ENCODE peak calls at places on chromosomes 4 and X, in seven cellular contexts. S, U, V, B, W, N and I are unnamed samples. For H3K27me3 and H3K4me1, the result is how much of the 10 kb centered on the place peaks cover.

GRCh38 chr4:4564522-4564921 is 22.7 kb upstream of the STX18 start:
- DNase-seq in S (no peak), U (no peak), V (no peak), B (no peak), W (no peak), N (no peak), I (no peak)

GRCh38 chr4:154686838-154687237 is 57.0 kb upstream of the LRAT start:
- DNase-seq in S (no peak), U (no peak), V (no peak), B (no peak), W (no peak), N (peak), I (no peak)

GRCh38 chr4:52946811-52947210 is 84.7 kb downstream of the RASL11B start:
- DNase-seq in S (no peak), U (no peak), V (no peak), B (no peak), W (no peak), N (no peak), I (no peak)

GRCh38 chr4:76953956-76954355 is 4.4 kb downstream of the SEPTIN11 start:
- DNase-seq in S (no peak), U (no peak), V (no peak), B (no peak), W (no peak), N (no peak), I (no peak)

GRCh38 chrX:285076-285677 is 4.0 kb downstream of the PLCXD1 start:
- DNase-seq in S (no peak), U (no peak), V (no peak), B (peak), W (no peak), N (no peak), I (no peak)

GRCh38 chr4:53132117-53132889 is 233.6 kb downstream of the SCFD2 start:
- DNase-seq in S (no peak), U (no peak), V (no peak), B (no peak), W (no peak), N (no peak), I (no peak)

GRCh38 chrX:136162827-136163427 is 15.6 kb downstream of the FHL1 start:
- DNase-seq in S (peak), U (no peak), V (peak), B (no peak), W (peak), N (peak), I (no peak)

GRCh38 chr4:76260571-76260970 is 9.1 kb downstream of the FAM47E start:
- DNase-seq in S (no peak), U (no peak), V (no peak), B (no peak), W (no peak), N (no peak), I (no peak)

GRCh38 chrX:110442631-110443030 is 84.0 kb downstream of the RTL9 start:
- DNase-seq in S (no peak), U (peak), V (peak), B (no peak), W (no peak), N (peak), I (no peak)

GRCh38 chrX:84469226-84469625 is 33.0 kb downstream of the HDX start:
- DNase-seq in S (no peak), U (no peak), V (no peak), B (no peak), W (no peak), N (no peak), I (no peak)

GRCh38 chr4:161486454-161486853 is 677.3 kb downstream of the FSTL5 start:
- DNase-seq in S (no peak), U (no peak), V (no peak), B (no peak), W (no peak), N (peak), I (no peak)

GRCh38 chr4:69025191-69025998 is 70.9 kb upstream of the UGT2B7 start:
- DNase-seq in S (no peak), U (peak), V (peak), B (peak), W (peak), N (peak), I (peak)

GRCh38 chr4:185357733-185358440 is 37.8 kb downstream of the LRP2BP start:
- DNase-seq in S (no peak), U (no peak), V (no peak), B (no peak), W (no peak), N (no peak), I (no peak)

GRCh38 chr4:183821090-183821853 is 83.8 kb upstream of the STOX2 start:
- DNase-seq in S (no peak), U (no peak), V (no peak), B (no peak), W (no peak), N (no peak), I (no peak)

GRCh38 chr4:124278477-124278876 is 434.1 kb downstream of the ANKRD50 start:
- DNase-seq in S (no peak), U (no peak), V (no peak), B (no peak), W (no peak), N (no peak), I (no peak)

GRCh38 chr4:139655116-139655515 is 10.5 kb upstream of the MGST2 start:
- DNase-seq in S (no peak), U (no peak), V (no peak), B (no peak), W (no peak), N (peak), I (no peak)

GRCh38 chrX:133120406-133120805 is 23.5 kb upstream of the USP26 start:
- DNase-seq in S (no peak), U (no peak), V (no peak), B (no peak), W (no peak), N (no peak), I (no peak)

GRCh38 chr4:13481569-13481968 is 2.6 kb downstream of the RAB28 start:
- DNase-seq in S (no peak), U (no peak), V (no peak), B (no peak), W (no peak), N (peak), I (no peak)

GRCh38 chr4:141711211-141711610 is 74.8 kb downstream of the IL15 start:
- DNase-seq in S (no peak), U (no peak), V (no peak), B (no peak), W (no peak), N (peak), I (no peak)

GRCh38 chr4:2084316-2084715 is 25.2 kb downstream of the NAT8L start:
- DNase-seq in S (no peak), U (no peak), V (peak), B (peak), W (no peak), N (no peak), I (no peak)

GRCh38 chrX:129655547-129656248 is 942 bp upstream of the APLN start:
- DNase-seq in S (no peak), U (no peak), V (peak), B (no peak), W (no peak), N (peak), I (no peak)

GRCh38 chr4:183798249-183798920 is 106.7 kb upstream of the STOX2 start:
- DNase-seq in S (no peak), U (no peak), V (peak), B (no peak), W (no peak), N (no peak), I (no peak)

GRCh38 chr4:75494563-75494962 is 19.6 kb downstream of the RCHY1 start:
- DNase-seq in S (no peak), U (no peak), V (no peak), B (no peak), W (no peak), N (no peak), I (no peak)

GRCh38 chr4:80035336-80035735 is 37.7 kb downstream of the ANTXR2 start:
- DNase-seq in S (no peak), U (no peak), V (no peak), B (no peak), W (no peak), N (no peak), I (no peak)

DNA sequence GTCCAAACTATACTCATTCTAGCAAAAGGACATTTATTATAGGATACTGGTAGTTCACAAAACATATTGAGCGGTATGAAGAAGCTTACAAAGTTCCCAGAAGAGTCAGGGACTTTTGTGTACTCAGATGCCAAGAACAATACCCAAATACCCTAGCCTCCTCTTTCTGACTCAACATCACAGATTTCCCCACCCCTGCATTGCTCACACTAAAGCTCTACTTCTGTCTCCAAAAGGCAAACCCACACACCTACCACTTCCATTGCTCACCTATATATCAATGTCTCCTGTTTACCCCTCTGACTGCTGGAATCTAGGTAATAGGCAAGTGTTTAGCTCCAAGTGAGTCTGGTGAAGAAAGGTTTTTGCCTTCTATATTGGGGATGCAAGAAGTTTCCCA is 100.7 kb upstream of the HCCS start:
- DNase-seq in S (no peak), U (no peak), V (no peak), B (no peak), W (no peak), N (no peak), I (no peak)
- H3K27me3 ChIP-seq in S (under half), U (under half), V (under half), B (under half), W (under half), N (under half), I (under half)

GRCh38 chr4:1043658-1044468 is 32.4 kb downstream of the FGFRL1 start:
- DNase-seq in S (peak), U (peak), V (peak), B (peak), W (peak), N (peak), I (no peak)
- H3K4me1 ChIP-seq in S (under half), U (under half), V (under half), B (under half), W (half or more), N (under half), I (under half)

GRCh38 chrX:107748490-107748889 is 27.1 kb downstream of the TSC22D3 start:
- DNase-seq in S (no peak), U (no peak), V (no peak), B (no peak), W (no peak), N (no peak), I (no peak)
- H3K27me3 ChIP-seq in S (under half), U (under half), V (half or more), B (under half), W (under half), N (under half), I (under half)

DNA sequence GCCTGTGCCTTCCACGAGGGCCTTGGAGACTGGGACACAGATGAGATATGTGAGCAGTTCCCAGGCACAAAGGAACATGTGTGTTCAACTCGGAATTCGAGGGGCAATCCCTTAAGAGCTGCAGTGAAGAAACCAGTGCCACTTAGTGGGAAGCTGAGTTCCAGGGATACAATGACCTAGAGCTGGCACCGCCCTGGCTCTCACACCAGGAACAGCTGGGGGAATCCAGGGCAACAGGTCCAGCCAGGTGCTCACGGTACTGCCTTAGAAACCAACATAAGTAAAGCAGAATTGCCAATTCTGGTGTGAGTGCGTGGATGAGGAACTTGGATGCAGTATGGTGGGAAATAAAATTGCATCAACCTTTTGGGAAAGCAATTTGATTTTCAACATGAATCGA is 122.9 kb downstream of the AFAP1 start:
- DNase-seq in S (no peak), U (no peak), V (no peak), B (no peak), W (no peak), N (no peak), I (no peak)
- H3K4me1 ChIP-seq in S (under half), U (under half), V (under half), B (under half), W (under half), N (under half), I (under half)

GRCh38 chrX:120819126-120819525 is 56.5 kb downstream of the CT47B1 start:
- DNase-seq in S (no peak), U (no peak), V (no peak), B (no peak), W (no peak), N (no peak), I (no peak)

DNA sequence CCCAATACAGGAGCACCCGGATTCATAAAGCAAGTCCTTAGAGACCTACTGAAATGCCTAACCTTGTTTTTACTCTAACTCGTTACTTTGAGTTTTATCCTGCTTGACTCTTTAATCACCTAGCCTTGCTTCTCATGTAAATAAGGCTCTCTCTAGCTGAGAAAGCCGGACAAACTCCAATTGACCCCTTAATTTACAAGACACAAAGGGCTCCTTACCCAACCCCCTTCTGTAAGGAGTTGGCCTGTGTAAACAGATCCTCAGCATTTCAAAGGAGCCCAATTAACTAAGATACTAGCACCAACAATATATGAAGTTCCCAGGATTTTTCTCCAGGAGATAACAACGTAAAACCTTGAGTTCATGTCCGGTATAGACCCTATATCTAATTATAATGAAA is 61.7 kb downstream of the CT47B1 start:
- DNase-seq in S (no peak), U (no peak), V (peak), B (no peak), W (no peak), N (no peak), I (no peak)
- H3K27me3 ChIP-seq in S (under half), U (under half), V (under half), B (under half), W (under half), N (under half), I (under half)

GRCh38 chr4:10105421-10105820 is 11.2 kb downstream of the WDR1 start:
- DNase-seq in S (no peak), U (no peak), V (no peak), B (no peak), W (no peak), N (no peak), I (no peak)
- H3K4me1 ChIP-seq in S (half or more), U (under half), V (under half), B (half or more), W (under half), N (under half), I (under half)

DNA sequence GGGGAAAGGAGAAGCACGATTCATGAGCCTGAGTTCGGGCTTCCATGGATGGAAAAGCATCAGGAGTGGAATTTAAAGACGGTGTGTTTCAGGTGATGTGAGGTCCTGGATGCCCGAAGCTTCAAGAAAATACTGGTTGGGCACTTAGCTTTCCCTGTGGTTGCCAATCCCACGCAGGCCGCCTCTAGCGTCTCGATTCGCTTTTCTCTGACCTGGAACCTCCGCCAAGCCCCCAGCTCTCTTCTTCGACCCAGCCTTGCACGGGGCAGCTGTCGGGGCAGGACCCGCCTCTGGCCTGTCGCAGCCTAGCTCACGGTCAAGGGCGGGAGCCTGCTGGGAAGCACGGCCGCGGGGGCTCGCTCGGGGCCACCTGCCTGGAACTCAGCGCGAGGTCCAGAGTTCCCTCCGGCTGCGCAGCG is 308 bp upstream of the TLR2 start:
- DNase-seq in S (no peak), U (no peak), V (no peak), B (no peak), W (no peak), N (no peak), I (peak)
- H3K27me3 ChIP-seq in S (under half), U (under half), V (under half), B (under half), W (under half), N (under half), I (under half)

DNA sequence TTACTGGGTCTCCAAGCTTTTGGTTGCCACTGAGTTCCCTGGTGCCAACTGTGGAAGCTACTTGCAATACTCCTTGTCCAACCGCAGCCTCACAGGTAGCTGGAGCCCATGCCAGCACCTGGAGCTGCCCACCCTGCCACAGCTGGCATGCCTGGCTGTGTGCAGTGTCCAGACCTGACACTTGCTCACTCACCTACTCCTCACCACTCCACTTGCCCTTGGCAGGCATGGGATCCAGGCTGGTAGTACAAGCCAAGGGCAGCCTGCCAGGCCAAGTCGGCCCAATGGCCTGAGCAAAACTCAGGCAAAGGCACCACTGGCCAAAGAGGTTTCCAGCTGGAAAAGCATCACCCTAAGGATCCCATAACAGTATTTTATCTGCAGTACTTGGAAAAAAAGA is 246.3 kb downstream of the PDGFC start:
- DNase-seq in S (no peak), U (no peak), V (no peak), B (no peak), W (no peak), N (no peak), I (no peak)
- H3K4me1 ChIP-seq in S (under half), U (under half), V (under half), B (under half), W (under half), N (under half), I (under half)